ENCODE peak calls at places on chromosomes 13 and 19, in five cellular contexts. S, O, U, H and C are unnamed samples.

GRCh38 chr13:86581711-86582110 is 782.5 kb upstream of the SLITRK6 start:
- DNase-seq in S (no peak), O (no peak), U (no peak), H (no peak), C (no peak)

GRCh38 chr19:12126707-12127106 is 13.4 kb downstream of the ZNF20 start:
- DNase-seq in S (no peak), O (peak; percentile 43), U (no peak), H (peak; percentile 2), C (no peak)

GRCh38 chr19:3366761-3367571 is 583 bp downstream of the NFIC start:
- DNase-seq in S (peak; percentile 58), O (no peak), U (no peak), H (peak; percentile 63), C (peak; percentile 90)

GRCh38 chr13:37313383-37313782 is 207.9 kb upstream of the CSNK1A1L start:
- DNase-seq in S (no peak), O (peak; percentile 49), U (no peak), H (no peak), C (peak; percentile 49)

GRCh38 chr13:40401911-40402776 is 264.3 kb downstream of the FOXO1 start:
- DNase-seq in S (peak; percentile 95), O (peak; percentile 94), U (peak; percentile 49), H (no peak), C (peak; percentile 85)

GRCh38 chr13:21420706-21421105 is 38.4 kb downstream of the ZDHHC20 start:
- DNase-seq in S (no peak), O (no peak), U (no peak), H (no peak), C (peak; percentile 29)

GRCh38 chr13:79483302-79483701 is 2.3 kb downstream of the NDFIP2 start:
- DNase-seq in S (no peak), O (peak; percentile 29), U (no peak), H (no peak), C (peak; percentile 68)

GRCh38 chr13:42393573-42394360 is 121.8 kb downstream of the AKAP11 start:
- DNase-seq in S (no peak), O (no peak), U (no peak), H (no peak), C (no peak)

GRCh38 chr19:36040495-36040894 is 7.8 kb upstream of the CLIP3 start:
- DNase-seq in S (no peak), O (no peak), U (no peak), H (no peak), C (no peak)

GRCh38 chr19:45577111-45577905 is 7.3 kb downstream of the OPA3 start:
- DNase-seq in S (no peak), O (peak; percentile 89), U (no peak), H (no peak), C (peak; percentile 96)

GRCh38 chr19:41944336-41944735 is 14.8 kb downstream of the RABAC1 start:
- DNase-seq in S (no peak), O (peak; percentile 55), U (no peak), H (no peak), C (no peak)

GRCh38 chr13:37192986-37193385 is 87.5 kb upstream of the CSNK1A1L start:
- DNase-seq in S (no peak), O (no peak), U (no peak), H (no peak), C (no peak)

GRCh38 chr13:52162279-52163101 is 3.1 kb upstream of the NEK3 start:
- DNase-seq in S (no peak), O (no peak), U (no peak), H (no peak), C (peak; percentile 43)

GRCh38 chr13:46211116-46211515 is 612 bp upstream of the LRRC63 start:
- DNase-seq in S (no peak), O (no peak), U (no peak), H (peak; percentile 68), C (no peak)

GRCh38 chr19:4362871-4363545 is 19.6 kb downstream of the MPND start:
- DNase-seq in S (no peak), O (no peak), U (no peak), H (peak; percentile 35), C (peak; percentile 80)

GRCh38 chr19:2083174-2083854 is 12.8 kb downstream of the MOB3A start:
- DNase-seq in S (peak; percentile 50), O (no peak), U (no peak), H (peak; percentile 75), C (peak; percentile 58)

GRCh38 chr13:44843403-44843802 is 145.9 kb downstream of the NUFIP1 start:
- DNase-seq in S (no peak), O (peak; percentile 50), U (no peak), H (no peak), C (peak; percentile 81)